ENCODE peak calls at places on chromosomes 6 and 20, in five cellular contexts. N is lung, E is fibroblast of lung, R is HTR-8/SVneo, L is cardiac fibroblast. P is an unnamed sample.

GRCh38 chr6:43283905-43284304 is 14.2 kb upstream of the SLC22A7 start:
- DNase-seq in N (no peak), L (no peak), E (no peak), R (no peak), P (no peak)

GRCh38 chr6:37875561-37876309 is 56.2 kb downstream of the ZFAND3 start:
- DNase-seq in E (no peak), N (no peak), R (no peak), L (no peak), P (no peak)

GRCh38 chr6:87794922-87795885 is 93.2 kb upstream of the AKIRIN2 start:
- DNase-seq in R (no peak), L (no peak), E (no peak), N (no peak), P (no peak)

GRCh38 chr6:45836984-45837383 is 178.7 kb downstream of the CLIC5 start:
- DNase-seq in R (no peak), L (no peak), N (no peak), E (no peak), P (no peak)

GRCh38 chr6:56482525-56482924 is 160.2 kb downstream of the DST start:
- DNase-seq in R (no peak), N (no peak), E (no peak), L (no peak), P (no peak)

GRCh38 chr6:83193747-83194582 is 808 bp downstream of the RWDD2A start:
- DNase-seq in E (peak; percentile 17), N (peak; percentile 44), L (peak; percentile 37), R (peak; percentile 39), P (no peak)

GRCh38 chr6:35096129-35096852 is 44.8 kb downstream of the TCP11 start:
- DNase-seq in E (peak; percentile 72), R (peak; percentile 65), N (no peak), L (peak; percentile 77), P (peak; percentile 88)

GRCh38 chr6:18323935-18324707 is 59.8 kb upstream of the DEK start:
- DNase-seq in R (peak; percentile 63), E (peak; percentile 68), N (no peak), L (peak; percentile 62), P (peak; percentile 43)

GRCh38 chr6:161744211-161745067 is 470.6 kb upstream of the AGPAT4 start:
- DNase-seq in R (no peak), E (peak; percentile 5), L (no peak), N (no peak), P (no peak)

GRCh38 chr20:10906830-10907229 is 233.0 kb upstream of the JAG1 start:
- DNase-seq in N (no peak), E (no peak), L (no peak), R (no peak), P (no peak)

GRCh38 chr6:89122625-89123024 is 4.8 kb upstream of the SRSF12 start:
- DNase-seq in R (no peak), N (peak; percentile 7), E (peak; percentile 66), L (peak; percentile 58), P (peak; percentile 28)

GRCh38 chr20:10619427-10619826 is 54.4 kb downstream of the JAG1 start:
- DNase-seq in L (peak; percentile 90), N (no peak), R (peak; percentile 67), E (peak; percentile 96), P (peak; percentile 82)

GRCh38 chr20:41232971-41233926 is 84.3 kb downstream of the ZHX3 start:
- DNase-seq in N (no peak), E (peak; percentile 91), L (peak; percentile 82), R (peak; percentile 41), P (peak; percentile 91)

GRCh38 chr20:21272279-21272678 is 30.9 kb upstream of the XRN2 start:
- DNase-seq in R (no peak), N (no peak), E (no peak), L (no peak), P (peak; percentile 41)

GRCh38 chr6:35230950-35231349 is 17.2 kb downstream of the SCUBE3 start:
- DNase-seq in R (no peak), E (peak; percentile 37), L (peak; percentile 33), N (peak; percentile 37), P (no peak)

GRCh38 chr20:23415958-23416583 is 5.2 kb downstream of the NAPB start:
- DNase-seq in E (peak; percentile 29), N (no peak), R (no peak), L (no peak), P (no peak)

GRCh38 chr6:158655569-158656450 is 6.0 kb downstream of the SYTL3 start:
- DNase-seq in E (no peak), N (peak; percentile 76), R (no peak), L (no peak), P (no peak)

GRCh38 chr20:1721687-1722512 is 64.3 kb upstream of the SIRPG start:
- DNase-seq in E (no peak), L (no peak), N (peak; percentile 19), R (no peak), P (no peak)

GRCh38 chr6:56766806-56767178 is 124.1 kb upstream of the DST start:
- DNase-seq in N (no peak), E (peak; percentile 90), L (peak; percentile 62), R (peak; percentile 65), P (peak; percentile 86)

GRCh38 chr6:5468586-5468985 is 207.3 kb downstream of the FARS2 start:
- DNase-seq in L (no peak), N (no peak), E (no peak), R (no peak), P (peak; percentile 24)

GRCh38 chr20:59349277-59349676 is 48.9 kb downstream of the EDN3 start:
- DNase-seq in L (no peak), R (no peak), E (no peak), N (no peak), P (no peak)

GRCh38 chr20:31751126-31751525 is 12.0 kb downstream of the TPX2 start:
- DNase-seq in R (no peak), E (peak; percentile 95), N (no peak), L (peak; percentile 95), P (peak; percentile 60)

GRCh38 chr6:169800668-169801395 is 49.4 kb downstream of the ERMARD start:
- DNase-seq in N (peak; percentile 27), L (peak; percentile 43), R (peak; percentile 39), E (peak; percentile 68), P (peak; percentile 58)

GRCh38 chr6:87431263-87431662 is 23.5 kb downstream of the CFAP206 start:
- DNase-seq in E (peak; percentile 1), N (no peak), R (no peak), L (no peak), P (no peak)

GRCh38 chr6:74182992-74183391 is 487.0 kb downstream of the CD109 start:
- DNase-seq in N (no peak), R (no peak), E (peak; percentile 11), L (no peak), P (no peak)

GRCh38 chr6:45001663-45002062 is 326.5 kb upstream of the RUNX2 start:
- DNase-seq in E (no peak), N (no peak), R (no peak), L (no peak), P (no peak)

GRCh38 chr6:52365871-52366540 is 4.1 kb downstream of the PAQR8 start:
- DNase-seq in N (no peak), L (peak; percentile 17), E (no peak), R (no peak), P (no peak)

GRCh38 chr20:23629542-23630391 is 8.0 kb downstream of the CST3 start:
- DNase-seq in N (no peak), L (no peak), R (no peak), E (no peak), P (no peak)

P was measured in HFFc6.